ENCODE peak calls at places on chromosome 21, in seven cellular contexts. P, V, Q, U, W, Z and N are unnamed samples.

GRCh38 chr21:26099610-26100219 is 70.9 kb downstream of the APP start:
- DNase-seq in W (no peak), U (no peak), V (no peak), Q (peak; percentile 70), Z (no peak), P (no peak), N (no peak)

GRCh38 chr21:29091032-29091431 is 17.6 kb upstream of the CCT8 start:
- DNase-seq in U (no peak), V (no peak), Q (peak; percentile 84), W (no peak), P (peak; percentile 68), Z (no peak), N (peak; percentile 76)

GRCh38 chr21:43866659-43867331 is 1.8 kb downstream of the AGPAT3 start:
- DNase-seq in U (no peak), W (no peak), P (peak; percentile 44), Z (no peak), Q (no peak), V (no peak), N (no peak)

GRCh38 chr21:14306143-14306907 is 76.6 kb downstream of the HSPA13 start:
- DNase-seq in U (no peak), P (no peak), Z (no peak), Q (peak; percentile 3), V (no peak), W (peak; percentile 49), N (no peak)

GRCh38 chr21:42609806-42610205 is 43.6 kb upstream of the PDE9A start:
- DNase-seq in P (peak; percentile 32), U (no peak), W (peak; percentile 58), Q (no peak), V (no peak), Z (no peak), N (no peak)

GRCh38 chr21:21018841-21019240 is 20.6 kb downstream of the NCAM2 start:
- DNase-seq in P (no peak), U (no peak), W (no peak), V (no peak), Z (no peak), Q (no peak), N (peak; percentile 13)

GRCh38 chr21:21737186-21737585 is 739.0 kb downstream of the NCAM2 start:
- DNase-seq in Z (no peak), U (no peak), P (no peak), V (no peak), Q (no peak), W (no peak), N (no peak)

GRCh38 chr21:42039911-42040351 is 29.8 kb upstream of the ZBTB21 start:
- DNase-seq in U (no peak), Q (peak; percentile 96), V (no peak), Z (peak; percentile 39), P (no peak), W (no peak), N (no peak)

GRCh38 chr21:30838536-30838935 is 9.0 kb upstream of the KRTAP7-1 start:
- DNase-seq in W (no peak), U (no peak), P (no peak), V (no peak), Z (no peak), Q (no peak), N (no peak)

GRCh38 chr21:44279621-44280260 is 5.9 kb upstream of the AIRE start:
- DNase-seq in Q (no peak), V (no peak), Z (no peak), W (no peak), P (no peak), U (no peak), N (no peak)

GRCh38 chr21:41043008-41043407 is 125.0 kb upstream of the BACE2 start:
- DNase-seq in V (no peak), Q (no peak), U (no peak), W (peak; percentile 32), P (no peak), Z (no peak), N (no peak)

GRCh38 chr21:35046880-35047229 is 2.2 kb downstream of the RUNX1 start:
- DNase-seq in Z (no peak), W (no peak), Q (no peak), P (no peak), U (no peak), V (no peak), N (peak; percentile 71)
- H3K4me2 ChIP-seq in Z (no peak overlapping the region), W (peak overlapping the region; percentile 89), Q (peak overlapping the region; percentile 71), P (peak overlapping the region; percentile 80), U (no peak overlapping the region), V (no peak overlapping the region), N (peak overlapping the region; percentile 91)

GRCh38 chr21:39518845-39519205 is 67.1 kb downstream of the SH3BGR start:
- DNase-seq in Z (no peak), W (no peak), P (no peak), Q (no peak), U (no peak), V (no peak), N (no peak)
- H3K9ac ChIP-seq in Z (no peak overlapping the region), W (no peak overlapping the region), P (no peak overlapping the region), Q (no peak overlapping the region), U (no peak overlapping the region), V (no peak overlapping the region), N (no peak overlapping the region)

GRCh38 chr21:45594721-45595489 is 48.6 kb upstream of the PCBP3 start:
- DNase-seq in P (no peak), W (no peak), V (no peak), Z (no peak), U (no peak), Q (no peak), N (no peak)
- H3K4me2 ChIP-seq in P (no peak overlapping the region), W (no peak overlapping the region), V (no peak overlapping the region), Z (no peak overlapping the region), U (no peak overlapping the region), Q (no peak overlapping the region), N (no peak overlapping the region)

GRCh38 chr21:39022035-39022900 is 161.0 kb downstream of the PSMG1 start:
- DNase-seq in P (no peak), U (no peak), Z (no peak), Q (no peak), V (no peak), W (no peak), N (no peak)
- H3K9ac ChIP-seq in P (no peak overlapping the region), U (no peak overlapping the region), Z (no peak overlapping the region), Q (peak overlapping the region; percentile 75), V (no peak overlapping the region), W (no peak overlapping the region), N (no peak overlapping the region)